ENCODE peak calls at places on chromosomes 4 and X, in five cellular contexts. Q is ascending aorta, C is mammary epithelial cell, E is GM23338, W is thoracic aorta. S is an unnamed sample.

GRCh38 chr4:24121395-24122175 is 231.7 kb upstream of the PPARGC1A start:
- DNase-seq in Q (no peak), C (no peak), E (no peak), W (no peak), S (no peak)

GRCh38 chr4:105122334-105122733 is 24.3 kb upstream of the TET2 start:
- DNase-seq in Q (no peak), C (peak), E (peak), W (no peak), S (no peak)

GRCh38 chr4:139243448-139244365 is 36.3 kb downstream of the MGARP start:
- DNase-seq in Q (peak), C (peak), E (no peak), W (peak), S (no peak)

GRCh38 chr4:174398728-174399127 is 115.0 kb downstream of the CEP44 start:
- DNase-seq in Q (no peak), C (peak), E (no peak), W (no peak), S (no peak)

GRCh38 chr4:88112856-88113255 is 45.6 kb downstream of the ABCG2 start:
- DNase-seq in Q (no peak), C (no peak), E (no peak), W (no peak), S (no peak)

GRCh38 chr4:118787844-118788380 is 48.0 kb downstream of the SEC24D start:
- DNase-seq in Q (no peak), C (no peak), E (no peak), W (no peak), S (no peak)

GRCh38 chrX:3548743-3549441 is 164.6 kb downstream of the PRKX start:
- DNase-seq in Q (no peak), C (peak), E (peak), W (no peak), S (no peak)

GRCh38 chrX:20547649-20548051 is 280.9 kb upstream of the RPS6KA3 start:
- DNase-seq in Q (peak), C (peak), E (no peak), W (peak), S (no peak)

GRCh38 chr4:7657545-7658296 is 223.0 kb upstream of the PSAPL1 start:
- DNase-seq in Q (no peak), C (no peak), E (no peak), W (no peak), S (no peak)

GRCh38 chrX:78213331-78213730 is 73.9 kb upstream of the TAF9B start:
- DNase-seq in Q (no peak), C (no peak), E (no peak), W (no peak), S (no peak)

GRCh38 chr4:4599886-4600285 is 58.0 kb upstream of the STX18 start:
- DNase-seq in Q (no peak), C (no peak), E (no peak), W (no peak), S (no peak)

GRCh38 chr4:52551487-52551886 is 107.6 kb downstream of the USP46 start:
- DNase-seq in Q (no peak), C (no peak), E (no peak), W (no peak), S (no peak)

GRCh38 chr4:128862608-128863313 is 53.3 kb downstream of the JADE1 start:
- DNase-seq in Q (no peak), C (no peak), E (no peak), W (no peak), S (no peak)

GRCh38 chrX:2464677-2465166 is 36.1 kb downstream of the DHRSX start:
- DNase-seq in Q (no peak), C (no peak), E (peak), W (no peak), S (no peak)

GRCh38 chr4:172892300-172892699 is 276.3 kb upstream of the GALNT7 start:
- DNase-seq in Q (no peak), C (peak), E (peak), W (no peak), S (no peak)

GRCh38 chr4:56506110-56506705 is 617 bp downstream of the ARL9 start:
- DNase-seq in Q (no peak), C (no peak), E (peak), W (no peak), S (no peak)

GRCh38 chrX:13215729-13216128 is 104.1 kb downstream of the ATXN3L start:
- DNase-seq in Q (no peak), C (no peak), E (no peak), W (no peak), S (no peak)

GRCh38 chr4:39469429-39470077 is 10.7 kb downstream of the LIAS start:
- DNase-seq in Q (peak), C (peak), E (peak), W (no peak), S (no peak)
- H3K27ac ChIP-seq in Q (no peak), C (peak), E (peak), W (peak), S (peak)

DNA sequence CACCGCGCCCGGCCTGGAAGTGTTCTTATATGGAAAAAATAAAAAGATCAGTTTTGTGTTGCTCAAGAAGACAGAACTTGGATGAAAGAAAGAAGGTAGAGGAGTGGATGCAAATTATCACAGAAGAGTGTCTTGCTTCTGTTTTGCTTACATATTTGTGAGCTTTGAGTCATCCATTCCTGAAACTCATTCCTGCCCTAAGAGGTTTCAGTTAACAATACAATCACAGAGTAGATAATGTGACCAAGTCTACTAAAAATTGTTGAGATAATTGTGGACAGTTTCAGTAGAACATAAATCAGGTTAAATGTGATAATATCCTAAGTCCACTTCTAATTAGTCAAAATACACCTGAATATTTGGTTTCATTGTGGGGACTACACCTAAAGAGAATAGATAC is 26.4 kb upstream of the LRCH2 start:
- DNase-seq in Q (no peak), C (peak), E (no peak), W (no peak), S (no peak)
- H3K27ac ChIP-seq in Q (no peak), C (no peak), E (no peak), W (no peak), S (no peak)

GRCh38 chr4:169243808-169244207 is 26.9 kb downstream of the SH3RF1 start:
- DNase-seq in Q (no peak), C (peak), E (no peak), W (no peak), S (no peak)
- H3K27ac ChIP-seq in Q (no peak), C (peak), E (no peak), W (peak), S (no peak)

DNA sequence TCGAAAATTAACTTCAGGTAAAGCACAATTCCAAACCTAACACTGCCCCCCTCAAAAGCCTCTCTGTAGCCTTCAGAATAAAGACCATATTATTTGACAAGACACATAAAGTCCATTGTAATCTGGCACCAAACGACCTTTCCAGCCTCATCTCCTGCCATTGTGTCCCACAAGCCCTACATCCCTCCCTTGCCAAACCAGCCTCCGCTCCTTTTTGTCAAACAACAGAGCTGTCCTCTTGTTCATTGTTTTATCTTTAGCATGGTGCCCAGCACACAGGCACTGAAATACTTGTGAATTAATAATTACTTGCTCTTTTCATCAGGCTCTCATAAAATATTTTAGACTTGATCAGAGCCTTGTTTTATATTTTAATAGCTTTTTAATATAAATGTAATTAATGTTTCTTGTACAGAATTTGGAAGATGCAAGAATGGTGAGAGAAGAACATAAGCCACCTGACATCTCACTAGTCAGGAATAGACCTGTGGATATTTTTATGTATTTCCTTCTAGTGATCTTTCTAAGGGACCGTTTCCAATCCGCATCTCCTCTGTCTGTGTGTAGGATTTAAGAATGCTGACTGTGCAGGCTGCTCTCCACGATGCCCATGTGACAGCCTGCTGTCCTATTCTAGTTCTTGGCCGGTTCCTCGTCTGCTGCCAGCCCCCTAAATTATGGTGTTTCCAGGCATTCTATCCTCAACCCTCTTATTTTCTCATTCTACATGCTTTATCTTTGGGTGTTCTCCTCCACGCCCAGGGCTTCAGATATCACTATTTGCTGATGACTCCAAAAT is 3.0 kb upstream of the IRF2 start:
- DNase-seq in Q (no peak), C (no peak), E (no peak), W (no peak), S (no peak)
- H3K27ac ChIP-seq in Q (no peak), C (no peak), E (no peak), W (no peak), S (peak)

DNA sequence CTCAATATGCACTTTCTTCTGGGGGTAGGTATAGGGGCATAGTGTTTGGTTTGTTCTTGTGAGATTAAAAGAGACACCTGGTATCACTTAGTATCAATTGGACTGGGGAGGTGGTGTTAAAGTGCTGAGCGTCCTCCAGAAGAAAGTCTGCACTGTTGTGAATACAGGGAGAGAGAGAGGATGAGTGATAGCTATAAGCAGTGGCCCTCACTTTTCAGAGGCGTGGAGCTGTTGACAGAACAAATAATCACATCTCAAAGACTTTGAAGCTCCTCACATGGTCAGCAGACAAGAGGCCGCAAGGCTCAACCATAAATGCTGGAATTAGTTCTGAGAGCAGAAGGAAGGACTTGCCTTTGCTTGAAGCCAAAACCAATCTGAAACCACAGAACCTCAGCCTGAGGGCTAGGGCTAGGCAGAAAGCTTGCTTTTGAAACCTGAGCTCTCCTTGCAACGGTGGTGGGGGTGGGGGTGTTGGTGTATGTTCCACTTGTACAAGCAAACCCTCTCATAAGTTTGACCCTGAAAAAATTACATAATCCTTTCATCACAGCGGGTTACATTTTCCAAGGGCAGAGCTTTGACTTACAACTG is 123.2 kb upstream of the SCML1 start:
- DNase-seq in Q (no peak), C (peak), E (no peak), W (no peak), S (no peak)
- H3K27ac ChIP-seq in Q (no peak), C (no peak), E (no peak), W (no peak), S (no peak)

GRCh38 chr4:16835597-16836247 is 62.7 kb downstream of the LDB2 start:
- DNase-seq in Q (no peak), C (no peak), E (no peak), W (no peak), S (no peak)
- H3K27ac ChIP-seq in Q (no peak), C (no peak), E (no peak), W (no peak), S (no peak)

DNA sequence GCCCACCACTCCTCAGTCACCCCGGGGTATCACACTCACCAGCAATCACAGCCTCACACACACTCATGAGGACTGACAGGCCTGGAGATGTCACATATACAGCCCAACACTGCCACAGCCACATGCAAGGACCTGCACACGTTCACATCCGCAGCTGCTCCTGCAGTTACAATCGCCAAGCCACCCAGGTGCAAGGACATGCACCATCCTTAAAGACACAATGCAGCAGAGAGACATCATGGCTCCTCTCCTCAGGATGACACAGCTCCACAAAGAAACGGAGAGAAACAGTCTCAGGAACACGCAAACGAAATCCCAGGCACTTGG is 1.1 kb downstream of the PCSK1N start:
- DNase-seq in Q (peak), C (no peak), E (no peak), W (no peak), S (no peak)
- H3K27ac ChIP-seq in Q (no peak), C (no peak), E (no peak), W (no peak), S (no peak)

GRCh38 chr4:99043346-99043745 is 45.2 kb downstream of the ADH5 start:
- DNase-seq in Q (no peak), C (no peak), E (no peak), W (no peak), S (no peak)
- H3K27ac ChIP-seq in Q (no peak), C (no peak), E (no peak), W (no peak), S (no peak)